ENCODE peak calls at places on chromosomes 13 and 19, in six cellular contexts. X is KBM-7, A is lung, P is left cardiac atrium, T is activated B cell treated with CpG ODN at 0.5 μM for 24 hours, R is HT-29. E is an unnamed sample.

GRCh38 chr13:94548382-94549240 is 47.3 kb downstream of the TGDS start:
- DNase-seq in X (no peak), A (no peak), P (peak; percentile 63), T (no peak), R (peak; percentile 76), E (peak; percentile 43)

GRCh38 chr19:7506385-7507328 is 9.2 kb upstream of the ZNF358 start:
- DNase-seq in X (peak; percentile 96), A (peak; percentile 93), P (peak; percentile 88), T (no peak), R (peak; percentile 85), E (peak; percentile 74)

GRCh38 chr13:42066542-42066941 is 18.1 kb downstream of the DGKH start:
- DNase-seq in X (no peak), A (no peak), P (no peak), T (no peak), R (no peak), E (no peak)

GRCh38 chr13:46554971-46555370 is 2.0 kb downstream of the LRCH1 start:
- DNase-seq in X (peak; percentile 24), A (no peak), P (no peak), T (no peak), R (peak; percentile 12), E (no peak)

GRCh38 chr19:17522988-17523872 is 11.8 kb downstream of the PGLS start:
- DNase-seq in X (peak; percentile 98), A (peak; percentile 67), P (peak; percentile 65), T (peak; percentile 79), R (no peak), E (peak; percentile 57)

GRCh38 chr19:58277197-58277596 is 1.6 kb upstream of the ZNF8 start:
- DNase-seq in X (no peak), A (no peak), P (no peak), T (no peak), R (no peak), E (no peak)

GRCh38 chr13:74067818-74068217 is 66.4 kb downstream of the KLF12 start:
- DNase-seq in X (no peak), A (no peak), P (no peak), T (no peak), R (no peak), E (no peak)

GRCh38 chr19:38849746-38850230 is at the start of gene HNRNPL:
- DNase-seq in X (no peak), A (peak; percentile 99), P (peak; percentile 99), T (peak; percentile 99), R (no peak), E (no peak)

GRCh38 chr13:111568290-111568689 is 247.8 kb downstream of the TEX29 start:
- DNase-seq in X (no peak), A (no peak), P (no peak), T (no peak), R (no peak), E (no peak)

GRCh38 chr19:5534787-5535586 is 32.8 kb downstream of the TINCR start:
- DNase-seq in X (peak; percentile 59), A (no peak), P (no peak), T (no peak), R (no peak), E (no peak)

GRCh38 chr19:43207991-43208390 is 2.6 kb upstream of the PSG4 start:
- DNase-seq in X (no peak), A (no peak), P (no peak), T (no peak), R (no peak), E (no peak)

GRCh38 chr19:8373867-8374813 is 10.2 kb downstream of the ANGPTL4 start:
- DNase-seq in X (no peak), A (no peak), P (peak; percentile 72), T (no peak), R (no peak), E (no peak)

GRCh38 chr19:35216026-35216832 is 12.3 kb downstream of the FAM187B start:
- DNase-seq in X (no peak), A (no peak), P (no peak), T (no peak), R (no peak), E (no peak)

GRCh38 chr13:79779761-79780160 is 298.8 kb downstream of the NDFIP2 start:
- DNase-seq in X (no peak), A (no peak), P (peak; percentile 24), T (no peak), R (no peak), E (no peak)

GRCh38 chr13:23322353-23323336 is 110.9 kb downstream of the SACS start:
- DNase-seq in X (no peak), A (no peak), P (no peak), T (no peak), R (no peak), E (no peak)

GRCh38 chr19:20423381-20424207 is 142.0 kb downstream of the ZNF737 start:
- DNase-seq in X (no peak), A (peak; percentile 68), P (peak; percentile 59), T (peak; percentile 24), R (no peak), E (peak; percentile 54)

GRCh38 chr13:37534181-37534580 is 64.4 kb downstream of the POSTN start:
- DNase-seq in X (no peak), A (no peak), P (no peak), T (no peak), R (no peak), E (no peak)